ENCODE peak calls at places on chromosome 20, in five cellular contexts. One of them, this sample, is unnamed.

GRCh38 chr20:19947611-19948264 is 69.4 kb upstream of the NAA20 start:
- DNase-seq in SJSA1: peak; percentile 45
- DNase-seq in aorta: no peak
- DNase-seq in stomach: peak; percentile 50
- DNase-seq in cardiac muscle cell: no peak
- DNase-seq in this sample: no peak

GRCh38 chr20:63876489-63877036 is 11.5 kb downstream of the TPD52L2 start:
- DNase-seq in SJSA1: no peak
- DNase-seq in aorta: no peak
- DNase-seq in stomach: no peak
- DNase-seq in cardiac muscle cell: no peak
- DNase-seq in this sample: no peak

GRCh38 chr20:47790032-47790965 is 5.0 kb upstream of the SULF2 start:
- DNase-seq in SJSA1: no peak
- DNase-seq in aorta: no peak
- DNase-seq in stomach: no peak
- DNase-seq in cardiac muscle cell: no peak
- DNase-seq in this sample: no peak

GRCh38 chr20:4812641-4813075 is 90.9 kb downstream of the PRND start:
- DNase-seq in SJSA1: no peak
- DNase-seq in aorta: no peak
- DNase-seq in stomach: no peak
- DNase-seq in cardiac muscle cell: no peak
- DNase-seq in this sample: no peak

GRCh38 chr20:62370115-62370806 is 3.1 kb upstream of the LAMA5 start:
- DNase-seq in SJSA1: peak; percentile 83
- DNase-seq in aorta: no peak
- DNase-seq in stomach: peak; percentile 49
- DNase-seq in cardiac muscle cell: no peak
- DNase-seq in this sample: no peak

GRCh38 chr20:63454729-63455567 is 17.5 kb downstream of the KCNQ2 start:
- DNase-seq in SJSA1: no peak
- DNase-seq in aorta: no peak
- DNase-seq in stomach: no peak
- DNase-seq in cardiac muscle cell: no peak
- DNase-seq in this sample: no peak

GRCh38 chr20:35395728-35396127 is 16.0 kb downstream of the UQCC1 start:
- DNase-seq in SJSA1: peak; percentile 3
- DNase-seq in aorta: peak; percentile 75
- DNase-seq in stomach: no peak
- DNase-seq in cardiac muscle cell: no peak
- DNase-seq in this sample: no peak

GRCh38 chr20:17155401-17155800 is 71.4 kb upstream of the PCSK2 start:
- DNase-seq in SJSA1: no peak
- DNase-seq in aorta: no peak
- DNase-seq in stomach: no peak
- DNase-seq in cardiac muscle cell: no peak
- DNase-seq in this sample: no peak

GRCh38 chr20:40692240-40693011 is 3.4 kb upstream of the MAFB start:
- DNase-seq in SJSA1: no peak
- DNase-seq in aorta: no peak
- DNase-seq in stomach: no peak
- DNase-seq in cardiac muscle cell: no peak
- DNase-seq in this sample: no peak

GRCh38 chr20:54148947-54149764 is 24.6 kb downstream of the CYP24A1 start:
- DNase-seq in SJSA1: no peak
- DNase-seq in aorta: no peak
- DNase-seq in stomach: no peak
- DNase-seq in cardiac muscle cell: no peak
- DNase-seq in this sample: no peak

GRCh38 chr20:36145877-36146707 is 8.4 kb upstream of the EPB41L1 start:
- DNase-seq in SJSA1: no peak
- DNase-seq in aorta: peak; percentile 81
- DNase-seq in stomach: peak; percentile 67
- DNase-seq in cardiac muscle cell: peak; percentile 49
- DNase-seq in this sample: no peak

GRCh38 chr20:17825949-17826843 is 126.4 kb downstream of the BANF2 start:
- DNase-seq in SJSA1: no peak
- DNase-seq in aorta: no peak
- DNase-seq in stomach: no peak
- DNase-seq in cardiac muscle cell: no peak
- DNase-seq in this sample: no peak

GRCh38 chr20:49984426-49985153 is 1.8 kb downstream of the SNAI1 start:
- DNase-seq in SJSA1: no peak
- DNase-seq in aorta: no peak
- DNase-seq in stomach: no peak
- DNase-seq in cardiac muscle cell: no peak
- DNase-seq in this sample: no peak

GRCh38 chr20:49986049-49986448 is 3.3 kb downstream of the SNAI1 start:
- DNase-seq in SJSA1: peak; percentile 38
- DNase-seq in aorta: no peak
- DNase-seq in stomach: no peak
- DNase-seq in cardiac muscle cell: no peak
- DNase-seq in this sample: no peak

GRCh38 chr20:49985617-49986016 is 2.8 kb downstream of the SNAI1 start:
- DNase-seq in SJSA1: no peak
- DNase-seq in aorta: no peak
- DNase-seq in stomach: no peak
- DNase-seq in cardiac muscle cell: no peak
- DNase-seq in this sample: no peak

GRCh38 chr20:49983848-49984408 is 1.1 kb downstream of the SNAI1 start:
- DNase-seq in SJSA1: peak; percentile 64
- DNase-seq in aorta: peak; percentile 57
- DNase-seq in stomach: no peak
- DNase-seq in cardiac muscle cell: no peak
- DNase-seq in this sample: no peak

GRCh38 chr20:49985157-49985556 is 2.4 kb downstream of the SNAI1 start:
- DNase-seq in SJSA1: peak; percentile 12
- DNase-seq in aorta: no peak
- DNase-seq in stomach: no peak
- DNase-seq in cardiac muscle cell: no peak
- DNase-seq in this sample: no peak
- H3K4me3 ChIP-seq in SJSA1: peak overlapping the region; percentile 88
- H3K4me3 ChIP-seq in aorta: no peak overlapping the region
- H3K4me3 ChIP-seq in stomach: peak overlapping the region; percentile 49
- H3K4me3 ChIP-seq in cardiac muscle cell: no peak overlapping the region
- H3K4me3 ChIP-seq in this sample: no peak overlapping the region

GRCh38 chr20:37989601-37990001 is 43.7 kb downstream of the TTI1 start:
- DNase-seq in SJSA1: no peak
- DNase-seq in aorta: no peak
- DNase-seq in stomach: peak; percentile 86
- DNase-seq in cardiac muscle cell: peak; percentile 61
- DNase-seq in this sample: no peak

GRCh38 chr20:37992802-37993538 is 40.3 kb downstream of the TTI1 start:
- DNase-seq in SJSA1: peak; percentile 43
- DNase-seq in aorta: no peak
- DNase-seq in stomach: no peak
- DNase-seq in cardiac muscle cell: peak; percentile 92
- DNase-seq in this sample: peak; percentile 11

GRCh38 chr20:37991506-37992302 is 41.6 kb downstream of the TTI1 start:
- DNase-seq in SJSA1: no peak
- DNase-seq in aorta: no peak
- DNase-seq in stomach: no peak
- DNase-seq in cardiac muscle cell: no peak
- DNase-seq in this sample: no peak

GRCh38 chr20:37988555-37988954 is 44.7 kb downstream of the TTI1 start:
- DNase-seq in SJSA1: peak; percentile 72
- DNase-seq in aorta: no peak
- DNase-seq in stomach: no peak
- DNase-seq in cardiac muscle cell: no peak
- DNase-seq in this sample: no peak

DNA sequence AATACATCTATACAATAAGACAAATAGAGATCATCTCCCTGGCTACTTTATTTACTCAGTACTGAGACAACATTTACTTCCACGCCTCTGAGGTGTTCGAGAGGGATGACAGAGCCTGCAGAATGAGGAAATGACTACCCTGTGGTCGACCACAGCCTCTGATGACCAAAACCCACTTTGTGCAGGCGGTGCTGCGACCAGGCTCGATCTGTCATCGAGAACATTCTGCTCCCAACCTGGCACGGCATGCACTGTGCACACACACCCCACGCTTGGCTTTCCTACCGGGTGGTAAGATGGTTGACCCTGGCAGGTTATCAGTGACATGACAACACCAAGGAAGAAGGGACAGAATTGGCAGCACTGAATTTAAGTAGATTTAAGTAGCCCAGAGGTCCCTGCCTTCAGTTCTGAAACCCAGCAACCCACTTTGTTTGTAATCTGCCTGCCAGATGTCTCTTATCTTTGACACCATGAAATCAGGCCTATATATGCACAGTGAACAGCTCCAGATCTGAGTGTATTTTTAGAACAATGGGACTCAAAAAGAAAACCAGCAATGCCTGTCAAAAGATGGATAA is 42.6 kb downstream of the TTI1 start:
- DNase-seq in SJSA1: peak; percentile 62
- DNase-seq in aorta: peak; percentile 66
- DNase-seq in stomach: peak; percentile 71
- DNase-seq in cardiac muscle cell: peak; percentile 68
- DNase-seq in this sample: peak; percentile 25
- H3K4me1 ChIP-seq in SJSA1: peaks cover 74% of the 10 kb centered on the region
- H3K4me1 ChIP-seq in aorta: peaks cover 6% of the 10 kb centered on the region
- H3K4me1 ChIP-seq in stomach: peaks cover 56% of the 10 kb centered on the region
- H3K4me1 ChIP-seq in cardiac muscle cell: peaks cover 78% of the 10 kb centered on the region
- H3K4me1 ChIP-seq in this sample: peaks cover 11% of the 10 kb centered on the region

DNA sequence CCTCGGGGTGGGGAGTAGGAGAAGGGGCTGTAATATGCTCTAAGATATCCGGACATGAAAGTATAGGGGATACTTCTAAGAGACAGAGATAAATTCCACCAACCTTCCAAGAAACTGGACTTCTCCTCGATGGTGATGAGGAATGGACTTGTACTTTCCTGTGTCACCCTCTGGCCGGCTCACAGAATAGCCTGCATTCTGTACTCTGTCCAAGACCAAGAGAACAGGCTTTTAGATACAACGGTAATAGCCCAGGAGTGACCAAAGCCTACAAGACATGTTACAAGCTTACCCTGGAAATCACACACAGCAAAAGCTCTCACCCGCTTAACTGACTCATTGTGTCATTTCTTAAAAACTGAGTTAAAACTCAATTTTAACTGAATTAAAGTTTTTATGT is 69.3 kb upstream of the PTGIS start:
- DNase-seq in SJSA1: no peak
- DNase-seq in aorta: no peak
- DNase-seq in stomach: no peak
- DNase-seq in cardiac muscle cell: no peak
- DNase-seq in this sample: no peak
- H3K4me3 ChIP-seq in SJSA1: no peak overlapping the region
- H3K4me3 ChIP-seq in aorta: no peak overlapping the region
- H3K4me3 ChIP-seq in stomach: no peak overlapping the region
- H3K4me3 ChIP-seq in cardiac muscle cell: no peak overlapping the region
- H3K4me3 ChIP-seq in this sample: no peak overlapping the region

DNA sequence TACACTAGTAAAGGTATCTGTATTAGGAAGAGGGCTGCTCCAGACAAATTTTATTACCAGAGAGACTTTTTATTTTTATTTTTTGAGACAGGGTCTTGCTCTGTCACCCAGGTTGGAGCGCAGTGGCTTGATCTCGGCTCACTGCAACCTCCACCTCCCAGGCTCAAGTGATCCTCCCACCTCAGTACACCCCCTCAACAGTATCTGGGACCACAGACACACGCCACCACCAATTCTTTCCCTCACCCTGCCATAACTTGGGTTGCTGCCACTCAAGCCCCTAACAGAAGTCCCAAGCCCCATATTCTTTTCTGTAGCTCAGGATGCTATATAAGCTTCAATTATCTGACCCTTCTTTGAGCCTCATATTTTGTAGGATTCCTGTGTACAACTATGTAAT is 6.9 kb downstream of the BCL2L1 start:
- DNase-seq in SJSA1: no peak
- DNase-seq in aorta: no peak
- DNase-seq in stomach: no peak
- DNase-seq in cardiac muscle cell: no peak
- DNase-seq in this sample: no peak
- H3K4me1 ChIP-seq in SJSA1: peaks cover 89% of the 10 kb centered on the region
- H3K4me1 ChIP-seq in aorta: peaks cover 9% of the 10 kb centered on the region
- H3K4me1 ChIP-seq in stomach: peaks cover 74% of the 10 kb centered on the region
- H3K4me1 ChIP-seq in cardiac muscle cell: peaks cover 31% of the 10 kb centered on the region
- H3K4me1 ChIP-seq in this sample: peaks cover 97% of the 10 kb centered on the region

GRCh38 chr20:37201827-37202162 is 22.4 kb upstream of the MROH8 start:
- DNase-seq in SJSA1: no peak
- DNase-seq in aorta: no peak
- DNase-seq in stomach: no peak
- DNase-seq in cardiac muscle cell: no peak
- DNase-seq in this sample: no peak
- H3K4me3 ChIP-seq in SJSA1: peak overlapping the region; percentile 15
- H3K4me3 ChIP-seq in aorta: peak overlapping the region; percentile 12
- H3K4me3 ChIP-seq in stomach: no peak overlapping the region
- H3K4me3 ChIP-seq in cardiac muscle cell: no peak overlapping the region
- H3K4me3 ChIP-seq in this sample: no peak overlapping the region